ENCODE peak calls at places on chromosomes 6 and 20, in four cellular contexts. K is uterus, D is heart left ventricle, X is A549. O is an unnamed sample.

GRCh38 chr20:16455296-16455695 is 118.0 kb downstream of the KIF16B start:
- DNase-seq in K (no peak), D (no peak), X (no peak), O (no peak)

GRCh38 chr6:146545608-146546007 is 2.0 kb downstream of the RAB32 start:
- DNase-seq in K (no peak), D (no peak), X (no peak), O (no peak)

GRCh38 chr20:39264506-39265172 is 302.5 kb downstream of the DHX35 start:
- DNase-seq in K (peak; percentile 65), D (peak; percentile 69), X (peak; percentile 71), O (no peak)

GRCh38 chr6:130189691-130190459 is 32.9 kb downstream of the SAMD3 start:
- DNase-seq in K (no peak), D (no peak), X (no peak), O (no peak)

GRCh38 chr6:151690768-151691562 is 116.5 kb upstream of the ESR1 start:
- DNase-seq in K (no peak), D (no peak), X (no peak), O (no peak)

GRCh38 chr6:45398075-45398817 is 20.5 kb upstream of the SUPT3H start:
- DNase-seq in K (no peak), D (no peak), X (no peak), O (no peak)

GRCh38 chr6:16243055-16243454 is 4.7 kb downstream of the GMPR start:
- DNase-seq in K (no peak), D (no peak), X (no peak), O (no peak)

GRCh38 chr20:10603971-10604864 is 69.6 kb downstream of the JAG1 start:
- DNase-seq in K (peak; percentile 50), D (peak; percentile 69), X (peak; percentile 86), O (no peak)

GRCh38 chr20:55173601-55174000 is 698.2 kb downstream of the DOK5 start:
- DNase-seq in K (no peak), D (no peak), X (no peak), O (no peak)

GRCh38 chr20:59392741-59393140 is 92.3 kb downstream of the EDN3 start:
- DNase-seq in K (no peak), D (no peak), X (no peak), O (no peak)

GRCh38 chr6:159727717-159728440 is 573 bp downstream of the WTAP start:
- DNase-seq in K (no peak), D (peak; percentile 61), X (no peak), O (no peak)

GRCh38 chr6:105601541-105602174 is 198.8 kb upstream of the PREP start:
- DNase-seq in K (peak; percentile 72), D (peak; percentile 91), X (peak; percentile 98), O (no peak)

GRCh38 chr6:170132561-170132991 is 158.3 kb downstream of the DLL1 start:
- DNase-seq in K (peak; percentile 5), D (no peak), X (no peak), O (peak; percentile 73)

GRCh38 chr20:11901127-11901526 is 16.6 kb upstream of the BTBD3 start:
- DNase-seq in K (no peak), D (no peak), X (no peak), O (no peak)

GRCh38 chr20:58611236-58612020 is 39.7 kb upstream of the STX16 start:
- DNase-seq in K (no peak), D (no peak), X (no peak), O (peak; percentile 66)

GRCh38 chr6:5499644-5500306 is 238.5 kb downstream of the FARS2 start:
- DNase-seq in K (no peak), D (no peak), X (no peak), O (no peak)

GRCh38 chr20:63968928-63969760 is 586 bp downstream of the ZNF512B start:
- DNase-seq in K (peak; percentile 37), D (peak; percentile 26), X (no peak), O (peak; percentile 84)

GRCh38 chr6:17483391-17484016 is 90.1 kb downstream of the CAP2 start:
- DNase-seq in K (no peak), D (no peak), X (no peak), O (no peak)

GRCh38 chr6:147131728-147132127 is 72.5 kb upstream of the STXBP5 start:
- DNase-seq in K (no peak), D (no peak), X (peak; percentile 8), O (no peak)

GRCh38 chr6:148296746-148297145 is 45.9 kb upstream of the SASH1 start:
- DNase-seq in K (no peak), D (no peak), X (no peak), O (no peak)

GRCh38 chr6:100663219-100663863 is 198.6 kb upstream of the SIM1 start:
- DNase-seq in K (no peak), D (no peak), X (peak; percentile 15), O (no peak)

GRCh38 chr6:158630944-158631616 is 13.5 kb downstream of the DYNLT1 start:
- DNase-seq in K (peak; percentile 73), D (peak; percentile 66), X (no peak), O (no peak)

GRCh38 chr6:80469977-80470376 is 363.5 kb downstream of the BCKDHB start:
- DNase-seq in K (no peak), D (no peak), X (no peak), O (no peak)

GRCh38 chr20:63641146-63641791 is 12.0 kb downstream of the STMN3 start:
- DNase-seq in K (peak; percentile 43), D (no peak), X (peak; percentile 17), O (peak; percentile 93)

GRCh38 chr20:51129201-51129671 is 106.3 kb upstream of the KCNG1 start:
- DNase-seq in K (no peak), D (no peak), X (no peak), O (no peak)

GRCh38 chr6:19465760-19466159 is 371.4 kb upstream of the ID4 start:
- DNase-seq in K (no peak), D (no peak), X (peak; percentile 58), O (no peak)

GRCh38 chr6:35392773-35393672 is 50.7 kb downstream of the PPARD start:
- DNase-seq in K (no peak), D (no peak), X (no peak), O (no peak)

GRCh38 chr6:35388772-35389352 is 46.5 kb downstream of the PPARD start:
- DNase-seq in K (no peak), D (no peak), X (no peak), O (no peak)

GRCh38 chr6:35391240-35391968 is 49.0 kb downstream of the PPARD start:
- DNase-seq in K (no peak), D (no peak), X (peak; percentile 50), O (no peak)

GRCh38 chr6:35388023-35388422 is 45.7 kb downstream of the PPARD start:
- DNase-seq in K (no peak), D (no peak), X (no peak), O (no peak)

GRCh38 chr6:35392111-35392702 is 49.8 kb downstream of the PPARD start:
- DNase-seq in K (no peak), D (no peak), X (no peak), O (no peak)
- TF ChIP-seq POLR2A in K (no peak), D (no peak), X (no peak), O (no peak)

DNA sequence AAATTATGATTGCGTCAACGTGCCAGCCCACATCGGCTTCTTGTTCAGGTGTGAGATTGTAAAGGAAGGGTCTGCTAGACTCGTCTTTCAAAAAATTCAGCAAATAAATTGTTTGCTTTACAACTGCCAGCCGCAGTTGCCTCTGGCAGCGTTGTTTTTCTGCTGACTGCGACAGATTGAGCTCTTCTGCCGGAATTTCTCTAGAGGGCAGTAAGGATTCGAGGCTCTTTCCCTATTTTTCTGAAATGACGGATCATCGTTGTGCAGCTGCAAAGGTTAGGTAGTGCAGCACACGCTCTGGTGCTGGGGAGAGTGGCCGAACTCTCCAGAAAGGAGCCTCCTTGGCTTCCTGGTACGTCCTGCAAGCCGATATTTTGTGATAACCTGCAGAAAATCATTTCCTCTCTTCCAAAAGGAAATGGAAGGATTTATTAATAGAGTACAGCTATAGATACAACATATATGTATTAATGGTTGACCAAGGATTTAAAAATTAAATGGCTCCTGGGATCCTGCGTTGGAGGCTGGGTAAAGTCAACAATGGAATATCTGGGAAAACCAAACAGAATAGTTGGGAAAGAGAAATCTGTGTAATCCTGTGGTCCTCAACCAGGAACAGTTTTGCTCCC is 121.9 kb upstream of the ZFP64 start:
- DNase-seq in K (no peak), D (no peak), X (peak; percentile 59), O (no peak)
- H3K27ac ChIP-seq in K (no peak overlapping the region), D (no peak overlapping the region), X (no peak overlapping the region), O (no peak overlapping the region)

GRCh38 chr20:1657556-1658334 is at the start of gene SIRPG:
- DNase-seq in K (no peak), D (no peak), X (no peak), O (no peak)
- H3K4me3 ChIP-seq in K (no peak within 1 kb of the TSS), D (peak within 1 kb of the TSS; percentile 34), X (no peak within 1 kb of the TSS), O (peak within 1 kb of the TSS; percentile 57)

GRCh38 chr20:35700625-35701148 is 1.5 kb downstream of the ROMO1 start:
- DNase-seq in K (no peak), D (no peak), X (no peak), O (no peak)

GRCh38 chr20:35697696-35698297 is 1.4 kb downstream of the NFS1 start:
- DNase-seq in K (no peak), D (no peak), X (no peak), O (no peak)

GRCh38 chr20:35699914-35700624 is 864 bp downstream of the ROMO1 start:
- DNase-seq in K (no peak), D (no peak), X (no peak), O (no peak)

GRCh38 chr20:35698298-35699126 is 640 bp downstream of the NFS1 start:
- DNase-seq in K (no peak), D (no peak), X (no peak), O (no peak)

GRCh38 chr20:35699127-35699913 is at the start of the genes NFS1 and ROMO1:
- DNase-seq in K (peak; percentile 86), D (peak; percentile 89), X (peak; percentile 81), O (peak; percentile 96)
- TF ChIP-seq POLR2A in K (peak; percentile 68), D (peak; percentile 6), X (peak; percentile 79), O (peak; percentile 37)

GRCh38 chr20:34401741-34402455 is 38.8 kb downstream of the ITCH start:
- DNase-seq in K (no peak), D (no peak), X (no peak), O (no peak)
- H3K27ac ChIP-seq in K (no peak overlapping the region), D (no peak overlapping the region), X (no peak overlapping the region), O (peak overlapping the region; percentile 63)

GRCh38 chr20:41247523-41248370 is 69.8 kb downstream of the ZHX3 start:
- DNase-seq in K (no peak), D (no peak), X (no peak), O (no peak)
- H3K4me3 ChIP-seq in K (no peak overlapping the region), D (no peak overlapping the region), X (no peak overlapping the region), O (no peak overlapping the region)

GRCh38 chr6:30614044-30614842 is 2.8 kb downstream of the PPP1R10 start:
- DNase-seq in K (no peak), D (no peak), X (no peak), O (no peak)
- TF ChIP-seq POLR2A in K (no peak), D (no peak), X (no peak), O (no peak)

GRCh38 chr6:42123379-42124103 is 18.9 kb downstream of the C6orf132 start:
- DNase-seq in K (no peak), D (no peak), X (no peak), O (no peak)
- H3K27ac ChIP-seq in K (no peak overlapping the region), D (no peak overlapping the region), X (no peak overlapping the region), O (no peak overlapping the region)

O was measured in spleen.